ENCODE peak calls at places on chromosomes 5 and 9, in eight cellular contexts. F is thyroid gland, L is lower leg skin, A is IMR-90, R is heart left ventricle, E is right lobe of liver, C is suprapubic skin, U is esophagus squamous epithelium. M is an unnamed sample.

GRCh38 chr5:35938518-35939227 is at the start of gene CAPSL:
- DNase-seq in F (peak), L (no peak), A (peak), R (no peak), E (no peak), C (no peak), U (no peak), M (no peak)

GRCh38 chr9:94824401-94824800 is 97.9 kb downstream of the AOPEP start:
- DNase-seq in F (no peak), L (no peak), A (no peak), R (no peak), E (no peak), C (no peak), U (no peak), M (no peak)

GRCh38 chr9:16268037-16269010 is 602.1 kb downstream of the BNC2 start:
- DNase-seq in F (peak), L (no peak), A (no peak), R (no peak), E (no peak), C (no peak), U (no peak), M (no peak)

GRCh38 chr5:6686916-6687409 is 26.3 kb upstream of the TENT4A start:
- DNase-seq in F (peak), L (no peak), A (peak), R (no peak), E (peak), C (no peak), U (no peak), M (peak)

GRCh38 chr5:73118331-73119011 is 1.9 kb upstream of the TMEM171 start:
- DNase-seq in F (peak), L (no peak), A (no peak), R (no peak), E (no peak), C (no peak), U (no peak), M (no peak)

GRCh38 chr5:180174587-180174972 is 34.4 kb downstream of the RASGEF1C start:
- DNase-seq in F (no peak), L (no peak), A (no peak), R (no peak), E (no peak), C (no peak), U (no peak), M (no peak)

GRCh38 chr9:18208166-18209059 is 265.5 kb upstream of the ADAMTSL1 start:
- DNase-seq in F (peak), L (peak), A (peak), R (peak), E (peak), C (no peak), U (no peak), M (peak)

GRCh38 chr5:36733183-36733582 is 126.8 kb downstream of the SLC1A3 start:
- DNase-seq in F (peak), L (no peak), A (no peak), R (no peak), E (no peak), C (no peak), U (no peak), M (no peak)

GRCh38 chr9:97905228-97905627 is 17.1 kb downstream of the TRMO start:
- DNase-seq in F (no peak), L (no peak), A (no peak), R (no peak), E (no peak), C (no peak), U (no peak), M (no peak)

GRCh38 chr5:135211083-135211790 is 177.2 kb upstream of the PITX1 start:
- DNase-seq in F (no peak), L (peak), A (peak), R (no peak), E (no peak), C (no peak), U (no peak), M (peak)

GRCh38 chr5:117494208-117494607 is 919.6 kb upstream of the SEMA6A start:
- DNase-seq in F (no peak), L (no peak), A (no peak), R (no peak), E (no peak), C (no peak), U (no peak), M (no peak)

GRCh38 chr9:34987160-34988040 is 2.1 kb upstream of the DNAJB5 start:
- DNase-seq in F (no peak), L (no peak), A (no peak), R (no peak), E (no peak), C (no peak), U (no peak), M (peak)

GRCh38 chr5:59746261-59746765 is 147.2 kb downstream of the PDE4D start:
- DNase-seq in F (no peak), L (no peak), A (peak), R (no peak), E (no peak), C (no peak), U (no peak), M (no peak)

GRCh38 chr9:134947265-134947955 is 29.7 kb upstream of the FCN1 start:
- DNase-seq in F (no peak), L (no peak), A (no peak), R (no peak), E (no peak), C (no peak), U (no peak), M (no peak)

GRCh38 chr5:139137703-139138102 is 60.5 kb downstream of the SIL1 start:
- DNase-seq in F (no peak), L (no peak), A (peak), R (no peak), E (no peak), C (no peak), U (no peak), M (no peak)

GRCh38 chr9:1979815-1980367 is 35.3 kb upstream of the SMARCA2 start:
- DNase-seq in F (peak), L (no peak), A (peak), R (no peak), E (peak), C (no peak), U (no peak), M (no peak)

GRCh38 chr9:135468866-135469521 is 10.6 kb upstream of the PPP1R26 start:
- DNase-seq in F (no peak), L (no peak), A (peak), R (no peak), E (no peak), C (no peak), U (no peak), M (no peak)

GRCh38 chr9:75604661-75605060 is 285.8 kb upstream of the PCSK5 start:
- DNase-seq in F (no peak), L (no peak), A (no peak), R (no peak), E (no peak), C (no peak), U (no peak), M (no peak)

GRCh38 chr9:123416171-123416570 is 60.2 kb downstream of the CRB2 start:
- DNase-seq in F (peak), L (no peak), A (no peak), R (no peak), E (no peak), C (no peak), U (no peak), M (no peak)

GRCh38 chr5:91928751-91929521 is 545.8 kb upstream of the ARRDC3 start:
- DNase-seq in F (no peak), L (no peak), A (peak), R (no peak), E (no peak), C (no peak), U (no peak), M (no peak)

GRCh38 chr9:108119530-108120113 is 630.1 kb upstream of the KLF4 start:
- DNase-seq in F (no peak), L (no peak), A (no peak), R (no peak), E (no peak), C (no peak), U (no peak), M (peak)

GRCh38 chr5:6220346-6221088 is 157.8 kb downstream of the MED10 start:
- DNase-seq in F (no peak), L (no peak), A (no peak), R (no peak), E (no peak), C (no peak), U (no peak), M (no peak)

GRCh38 chr5:123881791-123882244 is 369.8 kb downstream of the CSNK1G3 start:
- DNase-seq in F (no peak), L (no peak), A (peak), R (no peak), E (no peak), C (no peak), U (no peak), M (no peak)

GRCh38 chr5:42621662-42622061 is 135.0 kb upstream of the CCDC152 start:
- DNase-seq in F (no peak), L (no peak), A (peak), R (no peak), E (no peak), C (no peak), U (no peak), M (no peak)

GRCh38 chr5:142184939-142185526 is 76.5 kb downstream of the NDFIP1 start:
- DNase-seq in F (no peak), L (no peak), A (no peak), R (no peak), E (no peak), C (no peak), U (no peak), M (no peak)

GRCh38 chr9:34607331-34607730 is 4.6 kb downstream of the RPP25L start:
- DNase-seq in F (no peak), L (no peak), A (no peak), R (no peak), E (no peak), C (no peak), U (no peak), M (no peak)

GRCh38 chr9:91954841-91955471 is 4.9 kb upstream of the ROR2 start:
- DNase-seq in F (peak), L (peak), A (peak), R (no peak), E (no peak), C (no peak), U (no peak), M (peak)

GRCh38 chr5:56557198-56557597 is 258.2 kb upstream of the MAP3K1 start:
- DNase-seq in F (no peak), L (no peak), A (peak), R (no peak), E (no peak), C (no peak), U (no peak), M (no peak)

GRCh38 chr9:124410321-124410913 is 4.8 kb downstream of the PSMB7 start:
- DNase-seq in F (no peak), L (no peak), A (no peak), R (no peak), E (no peak), C (no peak), U (no peak), M (no peak)

GRCh38 chr9:137216188-137216965 is 5.7 kb downstream of the RNF208 start:
- DNase-seq in F (no peak), L (no peak), A (no peak), R (no peak), E (no peak), C (no peak), U (no peak), M (no peak)
- TF ChIP-seq POLR2A in F (no peak), L (no peak), A (no peak), R (no peak), E (no peak), C (no peak), U (no peak), M (no peak)

GRCh38 chr9:109304350-109304749 is 16.5 kb downstream of the EPB41L4B start:
- DNase-seq in F (no peak), L (no peak), A (no peak), R (no peak), E (no peak), C (no peak), U (no peak), M (no peak)
- TF ChIP-seq POLR2A in F (no peak), L (no peak), A (no peak), R (no peak), E (no peak), C (no peak), U (no peak), M (no peak)

DNA sequence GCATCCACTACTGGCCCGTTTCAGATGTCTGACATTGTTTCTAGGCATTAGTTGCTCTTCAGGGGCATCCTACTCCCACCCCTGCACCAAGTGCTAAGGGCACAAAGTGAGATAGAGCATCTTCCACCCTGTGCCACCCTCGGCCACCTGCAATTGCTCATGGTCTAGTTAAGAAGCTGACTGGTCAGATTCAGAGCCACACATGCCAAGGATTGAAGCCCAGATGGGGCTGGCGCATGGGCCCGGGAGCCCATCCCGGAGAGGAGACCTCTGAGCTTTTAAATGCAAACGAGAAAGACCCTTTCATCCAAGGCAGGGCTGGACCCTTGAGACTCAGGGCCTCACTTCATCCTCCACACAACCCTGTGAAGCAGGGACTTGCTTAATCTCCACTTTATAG is 28.5 kb downstream of the HRH2 start:
- DNase-seq in F (no peak), L (no peak), A (no peak), R (no peak), E (no peak), C (no peak), U (no peak), M (no peak)
- TF ChIP-seq POLR2A in F (no peak), L (no peak), A (no peak), R (no peak), E (no peak), C (no peak), U (no peak), M (no peak)

GRCh38 chr9:129495422-129496186 is 125.3 kb downstream of the C9orf50 start:
- DNase-seq in F (peak), L (peak), A (peak), R (peak), E (peak), C (peak), U (peak), M (peak)
- TF ChIP-seq POLR2A in F (peak), L (no peak), A (no peak), R (peak), E (peak), C (peak), U (peak), M (no peak)

DNA sequence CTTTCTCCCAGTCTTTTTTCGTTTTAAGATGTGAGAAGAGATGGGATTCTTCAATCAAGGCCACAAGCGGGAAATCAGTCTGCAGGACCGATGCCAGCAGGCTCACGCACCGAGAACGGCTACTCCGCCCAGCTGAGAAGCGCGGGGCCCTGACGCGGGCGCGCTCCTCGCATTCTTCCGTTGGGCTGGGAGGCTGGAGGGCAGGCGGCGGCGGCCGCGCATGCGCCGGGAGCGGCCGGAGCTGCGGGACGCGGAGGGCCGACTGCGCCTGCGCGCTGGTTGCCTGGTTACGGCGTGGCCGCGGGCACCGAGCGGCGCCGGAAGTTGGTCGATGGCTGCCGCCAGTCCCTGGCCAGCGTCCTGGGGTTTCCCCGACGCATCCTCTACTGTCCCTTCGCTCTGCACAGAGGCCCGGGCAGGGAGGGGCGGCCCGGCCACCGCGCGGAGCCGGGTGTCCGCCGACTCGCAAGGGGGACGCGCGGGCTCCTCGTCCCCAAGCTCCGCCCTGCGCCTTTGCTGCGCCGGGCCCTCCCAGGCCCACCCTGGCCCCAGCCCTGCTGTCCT is 831 bp upstream of the SEC16A start:
- DNase-seq in F (peak), L (peak), A (peak), R (peak), E (peak), C (peak), U (peak), M (peak)
- TF ChIP-seq POLR2A in F (peak), L (no peak), A (no peak), R (peak), E (peak), C (peak), U (peak), M (peak)

GRCh38 chr9:32590476-32590875 is 17.5 kb upstream of the NDUFB6 start:
- DNase-seq in F (no peak), L (no peak), A (no peak), R (no peak), E (no peak), C (no peak), U (no peak), M (no peak)

GRCh38 chr9:32596936-32597335 is 24.0 kb upstream of the NDUFB6 start:
- DNase-seq in F (no peak), L (no peak), A (no peak), R (no peak), E (no peak), C (no peak), U (no peak), M (no peak)

GRCh38 chr9:32590898-32591297 is 17.9 kb upstream of the NDUFB6 start:
- DNase-seq in F (no peak), L (no peak), A (no peak), R (no peak), E (no peak), C (no peak), U (no peak), M (no peak)

GRCh38 chr9:32596096-32596865 is 23.3 kb upstream of the NDUFB6 start:
- DNase-seq in F (no peak), L (no peak), A (no peak), R (no peak), E (no peak), C (no peak), U (no peak), M (no peak)
- TF ChIP-seq POLR2A in F (no peak), L (no peak), A (no peak), R (no peak), E (no peak), C (no peak), U (no peak), M (no peak)

DNA sequence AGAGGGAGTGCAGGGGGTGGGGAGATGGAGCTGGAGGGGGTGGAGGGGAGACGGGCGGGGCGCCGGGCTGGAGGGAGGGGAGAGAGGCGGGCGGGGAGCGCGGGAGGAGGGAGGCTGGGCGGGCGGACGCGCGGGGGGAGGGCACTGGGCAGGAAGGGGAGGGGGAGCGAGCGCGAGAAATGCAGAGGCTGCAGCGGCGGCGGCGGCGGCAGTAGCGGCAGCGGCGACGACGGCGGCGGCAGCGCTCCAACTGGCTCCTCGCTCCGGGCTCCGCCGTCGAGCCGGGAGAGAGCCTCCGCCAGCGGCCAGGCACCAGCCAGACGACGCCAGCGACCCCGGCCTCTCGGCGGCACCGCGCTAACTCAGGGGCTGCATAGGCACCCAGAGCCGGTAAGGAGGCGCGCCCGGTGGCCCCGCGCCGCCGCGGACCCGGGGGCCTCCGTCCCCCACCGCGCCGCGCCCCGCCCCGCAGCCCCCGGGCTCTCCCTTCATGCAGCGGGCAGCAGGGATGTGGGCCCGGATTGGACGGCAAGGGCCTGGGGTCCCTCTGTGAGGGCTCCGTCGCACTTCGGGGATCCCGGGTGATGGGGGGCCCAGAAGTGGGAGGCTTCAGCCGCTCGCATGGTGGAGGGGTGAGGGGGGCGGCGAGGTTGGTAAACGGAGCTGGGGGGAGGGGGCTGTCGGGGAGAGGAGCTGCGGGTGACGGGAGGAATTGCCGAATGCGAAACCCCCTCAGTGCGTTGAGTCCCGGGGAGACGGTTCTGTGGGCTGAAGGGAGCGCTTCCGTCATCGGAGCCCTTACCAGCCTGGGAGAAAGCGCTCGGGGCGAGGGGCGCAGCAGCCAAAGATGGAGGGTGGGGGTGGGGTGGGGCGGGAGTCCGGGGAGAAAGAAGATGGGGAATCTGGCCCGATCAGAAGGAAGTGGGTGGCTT is at the start of gene BASP1:
- DNase-seq in F (peak), L (peak), A (peak), R (peak), E (peak), C (peak), U (no peak), M (peak)
- TF ChIP-seq POLR2A in F (peak), L (no peak), A (peak), R (peak), E (peak), C (peak), U (peak), M (peak)

DNA sequence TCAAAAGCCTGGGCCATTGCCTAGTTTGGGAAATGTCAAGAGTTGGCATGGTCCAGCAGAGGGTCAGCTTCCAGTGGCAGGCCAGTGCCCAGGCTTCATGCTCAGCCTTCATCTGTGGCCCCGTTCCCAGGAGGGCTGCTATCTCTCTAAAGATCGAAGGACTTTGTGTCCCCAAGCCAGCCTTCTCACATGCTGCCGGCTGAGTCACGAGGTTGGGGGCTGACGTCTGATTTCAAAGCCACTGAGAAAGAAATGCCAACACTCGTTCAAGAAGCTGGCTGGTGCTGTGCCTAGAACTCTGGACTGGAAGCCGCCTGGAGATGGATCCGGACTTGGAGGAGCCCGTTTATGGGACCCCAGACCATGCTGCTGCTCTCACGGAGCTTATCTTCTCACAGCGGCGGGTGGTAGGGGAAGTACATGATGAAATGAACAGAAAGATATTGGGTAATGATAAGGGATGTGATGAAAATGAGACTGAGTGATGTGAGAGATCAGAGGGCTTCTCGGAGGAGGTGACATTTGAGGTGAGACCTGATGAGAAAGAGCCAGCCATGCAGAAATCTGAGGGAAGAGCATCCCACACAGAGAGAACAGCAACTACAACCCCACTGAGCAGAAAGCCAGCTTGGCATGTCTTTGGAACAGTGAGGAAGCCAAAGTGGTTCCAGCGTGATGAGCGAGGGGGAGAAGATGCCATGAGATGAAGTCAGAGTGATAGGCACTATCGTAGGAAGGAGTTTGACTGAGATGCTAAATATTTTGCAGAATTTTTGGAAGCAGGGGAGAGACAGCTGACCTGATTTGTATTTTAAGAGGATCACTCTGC is 54.9 kb upstream of the BOD1 start:
- DNase-seq in F (peak), L (peak), A (no peak), R (peak), E (peak), C (peak), U (no peak), M (peak)
- TF ChIP-seq POLR2A in F (peak), L (no peak), A (no peak), R (no peak), E (peak), C (no peak), U (no peak), M (peak)

GRCh38 chr9:32385885-32386283 is 1.4 kb downstream of the ACO1 start:
- DNase-seq in F (no peak), L (no peak), A (no peak), R (no peak), E (no peak), C (no peak), U (no peak), M (no peak)

GRCh38 chr9:32385135-32385884 is 867 bp downstream of the ACO1 start:
- DNase-seq in F (no peak), L (no peak), A (peak), R (no peak), E (no peak), C (no peak), U (no peak), M (no peak)

GRCh38 chr9:32384002-32384363 is 460 bp upstream of the ACO1 start:
- DNase-seq in F (no peak), L (no peak), A (no peak), R (no peak), E (no peak), C (no peak), U (no peak), M (no peak)

GRCh38 chr9:32382582-32383320 is 1.7 kb upstream of the ACO1 start:
- DNase-seq in F (no peak), L (no peak), A (no peak), R (no peak), E (no peak), C (no peak), U (no peak), M (no peak)

GRCh38 chr9:32384364-32385134 is at the start of gene ACO1:
- DNase-seq in F (peak), L (peak), A (peak), R (peak), E (peak), C (peak), U (peak), M (peak)
- TF ChIP-seq POLR2A in F (peak), L (no peak), A (no peak), R (peak), E (peak), C (peak), U (peak), M (peak)

M was measured in adrenal gland.